ENCODE peak calls at places on chromosomes 16 and 17, in four cellular contexts. Y, D, W and H are unnamed samples.

GRCh38 chr17:2924211-2924610 is 128.0 kb downstream of the RAP1GAP2 start:
- DNase-seq in W (no peak), D (no peak), Y (no peak), H (peak)

GRCh38 chr16:68664297-68664696 is 19.2 kb downstream of the CDH3 start:
- DNase-seq in W (no peak), D (no peak), Y (no peak), H (no peak)

GRCh38 chr16:23874613-23875294 is 39.0 kb downstream of the PRKCB start:
- DNase-seq in D (no peak), W (no peak), Y (no peak), H (no peak)

GRCh38 chr17:77708049-77708448 is 250.5 kb upstream of the TNRC6C start:
- DNase-seq in D (no peak), Y (no peak), W (no peak), H (no peak)

GRCh38 chr17:76884995-76885896 is 17.0 kb downstream of the MGAT5B start:
- DNase-seq in D (no peak), Y (no peak), W (no peak), H (no peak)

GRCh38 chr16:17369441-17369951 is 101.3 kb downstream of the XYLT1 start:
- DNase-seq in D (peak), W (peak), Y (peak), H (no peak)

GRCh38 chr16:76780556-76780955 is 410.4 kb upstream of the MON1B start:
- DNase-seq in Y (no peak), W (no peak), D (no peak), H (no peak)

GRCh38 chr16:84687715-84688114 is 12.1 kb upstream of the USP10 start:
- DNase-seq in W (no peak), Y (no peak), D (no peak), H (no peak)

GRCh38 chr16:65634291-65634690 is 512.4 kb upstream of the CDH11 start:
- DNase-seq in D (no peak), W (no peak), Y (no peak), H (no peak)

GRCh38 chr17:66733759-66734158 is 101.2 kb upstream of the CACNG5 start:
- DNase-seq in W (no peak), D (no peak), Y (no peak), H (no peak)

GRCh38 chr17:44350733-44351226 is 5.7 kb downstream of the GRN start:
- DNase-seq in W (peak), Y (peak), D (peak), H (no peak)

GRCh38 chr17:38885044-38885727 is 15.3 kb downstream of the LASP1 start:
- DNase-seq in Y (no peak), W (no peak), D (no peak), H (no peak)

GRCh38 chr16:30902070-30902972 is 5.9 kb downstream of the CTF1 start:
- DNase-seq in W (no peak), Y (peak), D (peak), H (peak)

GRCh38 chr16:85072947-85073346 is 39.3 kb downstream of the CIBAR2 start:
- DNase-seq in Y (peak), D (no peak), W (no peak), H (no peak)

GRCh38 chr17:81307636-81308035 is 12.5 kb upstream of the SLC38A10 start:
- DNase-seq in W (no peak), D (no peak), Y (no peak), H (no peak)
- H3K27ac ChIP-seq in W (no peak), D (no peak), Y (peak), H (no peak)

DNA sequence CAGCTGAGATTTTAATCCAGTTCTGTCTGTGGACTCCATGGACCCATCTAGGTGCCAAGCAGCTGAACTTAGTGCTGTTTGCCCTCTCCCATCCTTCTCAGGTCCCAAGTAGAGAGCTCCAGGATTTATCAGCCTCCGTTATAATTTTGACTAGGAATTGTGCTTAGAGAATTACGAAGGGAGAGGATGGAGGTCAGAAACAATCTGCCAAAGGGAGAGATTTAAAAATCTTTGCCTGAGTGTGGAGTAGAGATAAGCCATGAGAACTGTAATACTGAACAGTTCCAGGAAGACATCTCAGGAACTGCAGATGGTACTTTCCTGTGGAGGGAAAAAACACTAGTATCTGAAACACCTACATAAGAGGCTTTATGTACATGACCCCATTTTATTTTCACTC is 27.0 kb downstream of the CEP95 start:
- DNase-seq in W (no peak), D (no peak), Y (no peak), H (no peak)
- H3K27ac ChIP-seq in W (peak), D (no peak), Y (no peak), H (no peak)

DNA sequence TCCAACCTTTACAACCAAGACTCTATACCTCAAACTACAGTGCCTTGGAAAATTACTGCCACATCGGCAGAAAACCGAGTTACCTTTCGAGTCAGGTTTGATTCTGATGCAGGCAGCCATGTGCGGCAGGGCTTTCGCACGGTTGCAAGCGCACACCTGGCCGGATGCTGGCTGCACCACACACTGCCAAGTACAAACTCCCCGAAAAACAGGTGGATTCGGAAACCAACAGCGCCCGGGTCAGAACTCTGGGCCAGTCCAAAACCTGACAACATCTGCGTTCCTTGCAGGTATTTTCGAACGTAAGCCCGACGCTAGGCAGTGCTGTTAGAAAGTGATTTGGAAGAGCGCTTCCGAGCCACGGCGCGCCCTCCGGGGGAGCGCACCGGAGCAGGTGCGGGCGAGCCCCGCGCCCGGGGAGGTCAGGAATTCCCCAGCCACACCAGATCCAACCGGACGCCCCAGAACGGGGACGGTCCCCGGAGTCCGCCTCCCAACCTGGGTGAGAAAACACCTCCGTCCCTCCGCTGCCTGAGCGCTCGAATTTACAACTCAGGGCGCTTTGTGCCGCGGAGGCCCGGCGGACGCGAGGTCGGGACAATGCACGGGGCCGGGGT is 1.2 kb downstream of the USP7 start:
- DNase-seq in W (no peak), Y (no peak), D (peak), H (no peak)
- H3K27ac ChIP-seq in W (no peak), Y (peak), D (peak), H (no peak)

DNA sequence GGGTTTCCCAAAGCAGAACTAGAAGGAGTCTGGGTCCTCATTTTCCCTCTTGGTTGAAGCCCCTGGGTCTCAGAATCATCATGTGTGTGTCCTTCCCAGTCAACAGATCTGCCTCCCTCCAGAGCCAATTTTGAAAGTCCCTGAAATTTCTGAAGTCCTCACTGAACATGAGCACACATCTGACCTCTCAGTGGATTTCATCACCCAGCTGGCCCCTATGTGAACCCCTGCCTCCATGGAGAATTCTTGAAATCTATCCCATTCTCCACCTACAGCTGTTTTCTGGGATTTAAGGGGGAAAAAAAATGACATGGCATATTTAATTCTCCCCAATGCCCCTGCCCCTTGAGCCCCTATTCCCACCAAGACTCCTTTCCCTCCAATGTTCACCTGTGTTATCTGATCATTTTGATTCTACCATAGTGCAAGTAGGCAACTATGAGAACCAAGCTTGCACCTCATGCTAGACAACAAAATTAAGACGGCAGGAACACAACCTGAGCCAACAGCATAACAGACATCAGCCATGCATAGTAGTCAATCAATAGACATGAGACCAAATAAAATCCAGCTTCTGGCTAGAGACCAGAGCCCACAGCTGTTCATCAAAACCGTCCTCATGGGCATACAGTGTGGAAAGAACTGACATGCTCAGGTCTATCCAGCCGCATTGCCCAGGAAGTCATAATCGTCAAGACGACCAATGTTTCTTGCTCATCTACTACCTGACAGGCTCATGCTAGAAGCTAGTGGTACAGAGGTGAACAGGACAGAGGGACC is 14.9 kb downstream of the SOX9 start:
- DNase-seq in Y (no peak), W (no peak), D (no peak), H (no peak)
- H3K27ac ChIP-seq in Y (peak), W (no peak), D (no peak), H (no peak)

GRCh38 chr16:67116388-67117311 is 6.9 kb downstream of the PHAF1 start:
- DNase-seq in D (no peak), Y (no peak), W (no peak), H (no peak)

GRCh38 chr16:67117716-67118115 is 8.0 kb downstream of the PHAF1 start:
- DNase-seq in Y (no peak), W (no peak), D (no peak), H (no peak)

GRCh38 chr16:67112591-67113399 is 3.1 kb downstream of the PHAF1 start:
- DNase-seq in D (no peak), Y (no peak), W (no peak), H (no peak)

GRCh38 chr16:67114793-67115192 is 5.1 kb downstream of the PHAF1 start:
- DNase-seq in W (no peak), Y (no peak), D (no peak), H (no peak)

DNA sequence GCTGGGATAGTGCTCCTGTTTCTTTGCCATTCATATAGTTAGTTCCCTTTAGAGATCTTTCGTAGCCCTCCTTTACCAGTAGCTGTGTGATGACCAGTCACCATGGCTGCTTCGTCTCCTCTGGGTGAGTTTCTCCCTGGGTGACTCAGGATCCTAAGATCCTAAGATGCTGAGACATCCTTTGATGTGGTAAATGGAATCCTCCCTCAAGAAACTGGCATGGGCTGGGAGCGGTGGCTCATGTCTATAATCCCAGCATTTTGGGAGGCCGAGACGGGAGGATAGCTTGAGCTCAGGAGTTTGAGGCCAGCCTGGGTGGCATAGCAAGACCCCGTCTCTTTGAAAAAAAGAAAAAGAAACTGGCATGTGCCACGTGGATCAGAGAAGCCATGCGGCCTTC is 5.9 kb downstream of the PHAF1 start:
- DNase-seq in D (no peak), Y (no peak), W (no peak), H (no peak)
- H3K27ac ChIP-seq in D (no peak), Y (no peak), W (peak), H (peak)

GRCh38 chr16:86121611-86122010 is 222.6 kb downstream of the IRF8 start:
- DNase-seq in D (no peak), W (no peak), Y (no peak), H (no peak)

GRCh38 chr16:86129541-86129940 is 230.6 kb downstream of the IRF8 start:
- DNase-seq in D (no peak), Y (no peak), W (no peak), H (no peak)

GRCh38 chr16:86128246-86128645 is 229.3 kb downstream of the IRF8 start:
- DNase-seq in D (no peak), Y (no peak), W (no peak), H (no peak)

GRCh38 chr16:86122681-86123342 is 223.8 kb downstream of the IRF8 start:
- DNase-seq in D (no peak), W (no peak), Y (no peak), H (no peak)

GRCh38 chr16:86126891-86127290 is 227.9 kb downstream of the IRF8 start:
- DNase-seq in Y (no peak), W (no peak), D (no peak), H (no peak)
- H3K27ac ChIP-seq in Y (no peak), W (no peak), D (no peak), H (no peak)

GRCh38 chr17:17121162-17121561 is 78.9 kb downstream of the MPRIP start:
- DNase-seq in D (no peak), Y (no peak), W (no peak), H (no peak)

GRCh38 chr17:17125136-17126084 is 80.7 kb downstream of the PLD6 start:
- DNase-seq in D (peak), Y (no peak), W (no peak), H (no peak)

GRCh38 chr17:17120716-17121115 is 78.5 kb downstream of the MPRIP start:
- DNase-seq in Y (no peak), D (no peak), W (no peak), H (no peak)

GRCh38 chr17:17124341-17124740 is 81.8 kb downstream of the PLD6 start:
- DNase-seq in W (no peak), D (no peak), Y (no peak), H (no peak)

GRCh38 chr17:17122781-17123483 is 80.7 kb downstream of the MPRIP start:
- DNase-seq in Y (no peak), D (no peak), W (no peak), H (no peak)
- H3K27ac ChIP-seq in Y (no peak), D (no peak), W (no peak), H (peak)